ENCODE peak calls at places on chromosomes 16 and 17, in nine cellular contexts. A is heart right ventricle; S is upper lobe of left lung; C is RWPE1; P is uterus; V is H9; N is psoas muscle; M is CD4-positive, alpha-beta T cell; J is AG04450. R is an unnamed sample.

GRCh38 chr17:35373532-35373983 is at the start of gene SLFN11:
- DNase-seq in J (peak), P (peak), V (peak), M (peak), S (peak), A (peak), C (peak), N (peak), R (no peak)

GRCh38 chr17:27199948-27200347 is 94.0 kb upstream of the WSB1 start:
- DNase-seq in N (no peak), V (no peak), S (no peak), M (no peak), J (no peak), C (no peak), P (no peak), A (no peak), R (no peak)

GRCh38 chr17:35665662-35666061 is 65.8 kb upstream of the RASL10B start:
- DNase-seq in J (no peak), S (no peak), A (no peak), M (no peak), P (no peak), C (no peak), N (no peak), V (no peak), R (no peak)

GRCh38 chr17:15947331-15947730 is 2.4 kb downstream of the ADORA2B start:
- DNase-seq in C (peak), V (no peak), S (peak), A (no peak), P (no peak), N (no peak), M (no peak), J (no peak), R (peak)

GRCh38 chr16:55120408-55120807 is 189.7 kb downstream of the IRX5 start:
- DNase-seq in N (no peak), A (no peak), P (no peak), C (no peak), S (no peak), M (no peak), J (no peak), V (peak), R (no peak)

GRCh38 chr16:88599825-88600538 is 29.8 kb downstream of the ZC3H18 start:
- DNase-seq in J (no peak), N (no peak), M (no peak), V (no peak), P (no peak), S (no peak), C (no peak), A (no peak), R (no peak)

GRCh38 chr16:22077700-22078313 is 14.5 kb upstream of the VWA3A start:
- DNase-seq in S (no peak), N (peak), M (peak), C (peak), A (peak), J (peak), P (peak), V (peak), R (no peak)

GRCh38 chr16:85699628-85700027 is 10.9 kb upstream of the GINS2 start:
- DNase-seq in J (no peak), M (no peak), A (no peak), N (no peak), P (no peak), C (peak), S (no peak), V (no peak), R (no peak)

GRCh38 chr16:29913514-29913913 is 12.5 kb downstream of the KCTD13 start:
- DNase-seq in J (no peak), C (no peak), M (no peak), V (no peak), P (no peak), S (no peak), N (no peak), A (no peak), R (no peak)

GRCh38 chr17:4708436-4708835 is 2.0 kb upstream of the ARRB2 start:
- DNase-seq in N (no peak), C (no peak), P (no peak), J (no peak), S (no peak), A (no peak), M (no peak), V (peak), R (no peak)

GRCh38 chr17:27533874-27534815 is 77.9 kb downstream of the KSR1 start:
- DNase-seq in C (peak), A (no peak), P (no peak), S (no peak), N (no peak), V (peak), J (peak), M (no peak), R (no peak)

GRCh38 chr17:6534846-6535514 is 21.4 kb downstream of the PITPNM3 start:
- DNase-seq in C (no peak), J (no peak), M (no peak), V (peak), N (no peak), P (no peak), S (no peak), A (no peak), R (no peak)

GRCh38 chr17:78802459-78802858 is 20.4 kb upstream of the CYTH1 start:
- DNase-seq in N (no peak), P (no peak), J (no peak), V (no peak), C (no peak), S (no peak), M (no peak), A (no peak), R (no peak)

GRCh38 chr17:56700919-56701420 is 107.5 kb downstream of the NOG start:
- DNase-seq in J (no peak), P (no peak), M (no peak), C (no peak), S (no peak), A (no peak), N (no peak), V (peak), R (no peak)

GRCh38 chr17:16036261-16036660 is 36.6 kb downstream of the TTC19 start:
- DNase-seq in A (no peak), V (no peak), C (no peak), P (no peak), S (no peak), J (no peak), N (no peak), M (no peak), R (no peak)

GRCh38 chr16:29943846-29944669 is 17.8 kb upstream of the TMEM219 start:
- DNase-seq in C (peak), P (peak), J (peak), S (no peak), M (no peak), N (peak), V (peak), A (no peak), R (peak)

GRCh38 chr17:79671387-79671752 is 59.4 kb upstream of the ENPP7 start:
- DNase-seq in P (no peak), J (no peak), N (no peak), C (no peak), S (no peak), V (no peak), A (no peak), M (no peak), R (no peak)

GRCh38 chr16:31138621-31139578 is 3.4 kb upstream of the PRSS8 start:
- DNase-seq in J (no peak), C (peak), M (no peak), S (peak), V (peak), A (peak), N (peak), P (peak), R (peak)

GRCh38 chr16:70750893-70751467 is 50.0 kb downstream of the VAC14 start:
- DNase-seq in J (peak), P (peak), S (no peak), C (no peak), N (peak), V (no peak), M (no peak), A (peak), R (no peak)

GRCh38 chr17:32861979-32862378 is 14.9 kb downstream of the MYO1D start:
- DNase-seq in M (no peak), S (no peak), N (no peak), A (no peak), V (no peak), J (no peak), C (no peak), P (no peak), R (no peak)

GRCh38 chr16:22726868-22727267 is 87.1 kb upstream of the HS3ST2 start:
- DNase-seq in A (no peak), S (no peak), M (no peak), N (no peak), C (no peak), P (no peak), V (no peak), J (no peak), R (no peak)

GRCh38 chr16:80802129-80802528 is 2.3 kb downstream of the CDYL2 start:
- DNase-seq in C (no peak), A (no peak), J (no peak), N (no peak), V (no peak), S (no peak), M (no peak), P (no peak), R (no peak)

GRCh38 chr16:25643633-25644032 is 48.1 kb upstream of the HS3ST4 start:
- DNase-seq in P (no peak), N (no peak), C (no peak), S (no peak), V (no peak), A (no peak), M (no peak), J (no peak), R (no peak)

GRCh38 chr16:88282221-88283041 is 100.3 kb upstream of the ZNF469 start:
- DNase-seq in M (no peak), V (no peak), S (no peak), C (peak), A (no peak), P (no peak), N (no peak), J (peak), R (no peak)

GRCh38 chr17:19904412-19904811 is 36.7 kb upstream of the ULK2 start:
- DNase-seq in S (no peak), J (no peak), A (no peak), M (no peak), C (no peak), V (no peak), N (no peak), P (no peak), R (no peak)

GRCh38 chr17:8122923-8123694 is 797 bp downstream of the HES7 start:
- DNase-seq in N (no peak), A (no peak), C (no peak), S (peak), J (no peak), M (no peak), V (peak), P (peak), R (no peak)

GRCh38 chr17:79627766-79628690 is 17.2 kb upstream of the RBFOX3 start:
- DNase-seq in J (no peak), P (peak), S (no peak), A (no peak), C (no peak), N (no peak), M (no peak), V (peak), R (no peak)

GRCh38 chr17:7560172-7561027 is 1.3 kb upstream of the SENP3 start:
- DNase-seq in M (peak), J (no peak), N (peak), V (peak), C (no peak), P (peak), A (peak), S (no peak), R (no peak)

GRCh38 chr17:53032861-53033271 is 789.9 kb upstream of the KIF2B start:
- DNase-seq in N (no peak), P (no peak), M (no peak), A (no peak), C (peak), S (no peak), V (peak), J (no peak), R (peak)

GRCh38 chr16:1458336-1458976 is 14.1 kb upstream of the CCDC154 start:
- DNase-seq in V (no peak), M (no peak), S (peak), J (no peak), N (no peak), P (no peak), A (no peak), C (no peak), R (no peak)

GRCh38 chr16:22091721-22092120 is 620 bp upstream of the VWA3A start:
- DNase-seq in S (no peak), V (no peak), M (no peak), J (no peak), C (no peak), N (no peak), A (no peak), P (no peak), R (no peak)

GRCh38 chr17:58587713-58588117 is 73.3 kb upstream of the MTMR4 start:
- DNase-seq in M (peak), J (no peak), P (peak), C (peak), S (no peak), N (peak), V (peak), A (peak), R (no peak)

GRCh38 chr16:86088287-86088686 is 189.3 kb downstream of the IRF8 start:
- DNase-seq in P (no peak), C (no peak), M (no peak), S (no peak), J (no peak), V (no peak), N (no peak), A (no peak), R (no peak)

GRCh38 chr16:9236319-9236718 is 144.9 kb downstream of the HAPSTR1 start:
- DNase-seq in N (no peak), M (no peak), C (no peak), J (no peak), A (no peak), S (no peak), P (no peak), V (no peak), R (no peak)

GRCh38 chr16:9235837-9236236 is 144.4 kb downstream of the HAPSTR1 start:
- DNase-seq in V (no peak), N (no peak), M (no peak), J (no peak), A (no peak), S (no peak), C (no peak), P (no peak), R (no peak)

GRCh38 chr16:9241177-9241576 is 149.7 kb downstream of the HAPSTR1 start:
- DNase-seq in J (no peak), A (no peak), V (no peak), P (no peak), M (no peak), S (no peak), N (no peak), C (no peak), R (no peak)

DNA sequence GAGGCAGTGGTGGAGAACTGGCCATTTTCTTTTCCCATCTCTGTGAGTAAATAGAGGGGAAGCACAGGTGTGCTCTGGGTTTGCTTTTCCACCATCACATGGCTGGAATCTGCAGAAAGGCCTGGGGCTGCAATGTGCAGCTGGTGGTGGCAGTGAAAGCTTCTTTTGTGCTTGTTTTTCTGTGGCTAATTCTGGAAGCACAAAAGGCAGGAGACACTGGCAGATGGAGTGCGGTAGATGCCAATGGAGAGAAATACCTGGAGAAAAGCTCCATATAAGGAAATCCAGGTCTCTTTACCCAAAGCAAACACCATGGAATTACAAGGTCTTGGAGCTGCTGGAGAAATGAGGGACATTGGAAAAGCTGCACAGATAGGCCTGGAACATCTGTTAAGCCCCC is 146.9 kb downstream of the HAPSTR1 start:
- DNase-seq in M (no peak), J (no peak), N (no peak), S (no peak), P (no peak), C (no peak), V (no peak), A (no peak), R (no peak)
- H3K27ac ChIP-seq in M (no peak), J (no peak), N (no peak), S (no peak), P (no peak), C (no peak), V (no peak), A (no peak), R (no peak)

GRCh38 chr17:63700528-63701441 is 860 bp upstream of the LIMD2 start:
- DNase-seq in S (peak), A (peak), P (peak), C (no peak), N (peak), V (peak), M (peak), J (no peak), R (no peak)
- H3K27ac ChIP-seq in S (peak), A (peak), P (peak), C (peak), N (peak), V (no peak), M (peak), J (peak), R (no peak)

GRCh38 chr17:37744633-37744927 is 279 bp downstream of the HNF1B start:
- DNase-seq in J (no peak), S (no peak), C (no peak), M (no peak), A (no peak), V (no peak), N (no peak), P (no peak), R (no peak)
- H3K27ac ChIP-seq in J (no peak), S (peak), C (no peak), M (no peak), A (no peak), V (no peak), N (no peak), P (no peak), R (peak)

DNA sequence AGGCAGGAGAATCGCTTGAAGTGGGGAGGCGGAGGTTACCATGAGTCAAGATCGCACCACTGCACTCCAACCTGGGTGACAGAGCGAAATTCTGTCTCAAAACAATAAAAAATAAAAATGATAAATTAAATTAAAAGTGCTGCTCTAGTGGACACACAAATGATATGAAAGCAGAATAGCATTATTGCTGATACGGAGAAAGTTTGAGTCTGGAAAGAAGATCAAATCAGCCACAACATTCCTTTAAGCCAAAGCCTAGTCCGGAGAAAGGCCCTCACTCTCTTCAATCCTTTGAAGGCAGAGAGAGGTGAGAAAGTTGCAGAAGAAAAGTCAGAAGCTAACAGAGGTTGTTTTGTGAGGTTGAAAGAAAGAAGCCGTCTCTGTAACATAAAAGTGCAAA is 15.1 kb upstream of the CSF3 start:
- DNase-seq in A (no peak), S (no peak), N (no peak), M (no peak), P (no peak), V (no peak), C (no peak), J (no peak), R (no peak)
- H3K27ac ChIP-seq in A (no peak), S (no peak), N (no peak), M (no peak), P (no peak), V (no peak), C (no peak), J (no peak), R (no peak)

GRCh38 chr16:27222499-27223225 is 19.3 kb downstream of the KDM8 start:
- DNase-seq in S (no peak), V (no peak), C (no peak), N (peak), P (peak), M (no peak), J (no peak), A (peak), R (no peak)
- H3K27ac ChIP-seq in S (peak), V (no peak), C (peak), N (peak), P (peak), M (no peak), J (peak), A (peak), R (no peak)

DNA sequence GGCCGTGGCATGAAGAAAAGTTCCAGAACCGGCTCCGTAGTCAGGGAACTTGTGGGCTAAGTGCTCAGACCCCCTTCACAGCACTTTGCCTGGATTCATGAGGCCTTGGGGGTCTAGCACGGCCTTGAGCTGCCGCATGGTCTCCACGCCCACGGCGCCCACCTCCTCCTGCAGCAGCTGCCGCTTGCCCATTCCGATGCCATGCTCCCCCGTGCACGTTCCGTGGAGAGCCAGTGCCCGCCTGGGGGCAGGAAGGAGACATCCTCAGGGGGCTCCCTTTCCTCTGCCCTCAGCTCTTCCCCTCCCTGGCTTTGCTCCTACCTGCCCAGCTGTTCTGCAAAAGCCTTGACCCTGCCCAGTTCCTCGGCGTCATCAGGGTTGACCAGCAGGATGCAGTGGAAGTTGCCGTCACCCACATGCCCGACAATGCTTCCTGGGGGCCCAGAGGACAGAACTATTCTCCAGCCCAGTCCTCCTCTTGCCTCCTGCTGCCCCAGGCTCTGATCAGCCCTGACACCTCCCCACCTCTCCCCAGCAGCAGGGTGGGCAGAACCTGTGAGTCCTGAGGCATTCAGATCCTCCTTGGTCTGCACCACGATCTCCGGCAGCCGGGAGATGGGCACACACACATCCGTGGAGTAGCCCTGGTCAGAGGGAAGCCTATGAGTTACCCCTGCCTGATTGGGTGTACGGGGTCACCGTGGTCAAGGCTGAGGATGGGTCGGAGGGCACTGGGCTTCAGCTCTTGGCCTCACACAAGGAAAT is 4.1 kb downstream of the LDHD start:
- DNase-seq in A (no peak), V (no peak), N (no peak), S (peak), C (no peak), P (no peak), J (no peak), M (no peak), R (no peak)
- H3K27ac ChIP-seq in A (peak), V (no peak), N (peak), S (peak), C (peak), P (peak), J (no peak), M (no peak), R (no peak)

DNA sequence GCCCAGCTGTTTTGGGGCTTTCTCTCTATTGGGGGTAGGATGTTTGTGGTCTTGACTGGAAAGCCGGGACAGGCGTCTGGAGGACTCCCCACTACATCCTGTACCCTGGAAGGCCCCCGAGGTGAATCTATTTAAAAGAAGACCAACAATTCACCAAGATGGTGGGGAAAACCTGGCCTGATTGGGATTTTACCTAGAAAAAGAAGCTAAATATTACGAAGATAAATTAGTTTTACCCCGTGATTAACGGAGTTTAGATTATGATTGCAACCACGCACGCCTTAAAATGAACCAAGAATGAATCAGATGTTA is 779 bp upstream of the CCDC102A start:
- DNase-seq in V (no peak), M (no peak), J (no peak), C (no peak), A (no peak), N (no peak), S (no peak), P (peak), R (no peak)
- H3K27ac ChIP-seq in V (no peak), M (peak), J (no peak), C (no peak), A (no peak), N (no peak), S (peak), P (peak), R (no peak)

DNA sequence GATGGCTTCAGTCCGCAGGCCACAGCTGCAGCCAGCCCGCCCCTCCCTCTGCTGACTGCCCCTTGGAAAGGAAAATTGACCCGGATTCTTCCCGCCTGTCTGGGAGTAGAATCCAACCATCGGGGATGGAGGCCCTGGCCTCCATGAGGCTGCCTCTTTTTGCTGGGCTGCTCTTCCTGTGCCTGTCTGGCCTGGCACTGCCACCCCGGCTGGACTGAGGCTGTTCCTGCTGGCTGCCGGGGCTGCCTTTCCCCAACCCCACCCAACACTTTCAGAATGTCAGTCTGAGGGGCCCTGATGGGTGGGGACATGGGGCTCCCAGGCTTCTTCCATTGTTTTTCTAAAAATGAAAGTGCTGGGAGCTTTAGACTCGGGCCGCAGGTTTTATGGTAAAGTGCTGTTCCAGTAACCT is 7.3 kb downstream of the BAHCC1 start:
- DNase-seq in J (no peak), C (no peak), S (peak), V (no peak), N (peak), M (no peak), A (peak), P (no peak), R (no peak)
- H3K27ac ChIP-seq in J (no peak), C (peak), S (peak), V (no peak), N (peak), M (no peak), A (peak), P (peak), R (no peak)

GRCh38 chr16:4675864-4676786 is 17.2 kb upstream of the NUDT16L1 start:
- DNase-seq in N (no peak), M (peak), P (no peak), V (no peak), C (no peak), A (no peak), S (peak), J (no peak), R (no peak)
- H3K27ac ChIP-seq in N (peak), M (peak), P (no peak), V (no peak), C (peak), A (peak), S (peak), J (no peak), R (no peak)